ENCODE peak calls at places on chromosomes 7 and 10, in four cellular contexts. G, H, E and M are unnamed samples.

GRCh38 chr10:48796846-48797245 is 112.2 kb downstream of the WDFY4 start:
- DNase-seq in E (no peak), G (no peak), H (no peak), M (no peak)

GRCh38 chr7:636396-636795 is 90.1 kb upstream of the DNAAF5 start:
- DNase-seq in H (peak; percentile 68), G (peak; percentile 12), E (no peak), M (peak; percentile 27)

GRCh38 chr10:118966131-118967125 is 63.1 kb upstream of the NANOS1 start:
- DNase-seq in G (no peak), E (no peak), H (no peak), M (no peak)

GRCh38 chr10:37856881-37857286 is 526 bp downstream of the ZNF248 start:
- DNase-seq in E (no peak), G (no peak), H (peak; percentile 46), M (peak; percentile 9)

GRCh38 chr10:6530211-6530840 is 49.8 kb downstream of the PRKCQ start:
- DNase-seq in E (no peak), H (no peak), G (no peak), M (no peak)

GRCh38 chr7:69596723-69597277 is 1.5 kb upstream of the AUTS2 start:
- DNase-seq in E (no peak), G (no peak), H (no peak), M (no peak)

GRCh38 chr7:142352543-142352942 is 94.7 kb upstream of the PRSS58 start:
- DNase-seq in E (no peak), G (no peak), H (no peak), M (no peak)

GRCh38 chr10:116108106-116108505 is 164.9 kb downstream of the GFRA1 start:
- DNase-seq in H (no peak), G (no peak), E (no peak), M (no peak)

GRCh38 chr7:157228864-157229422 is 90.2 kb downstream of the UBE3C start:
- DNase-seq in G (peak; percentile 27), H (no peak), E (no peak), M (peak; percentile 66)

GRCh38 chr10:635088-635861 is 54.2 kb downstream of the DIP2C start:
- DNase-seq in E (no peak), H (no peak), G (no peak), M (no peak)

DNA sequence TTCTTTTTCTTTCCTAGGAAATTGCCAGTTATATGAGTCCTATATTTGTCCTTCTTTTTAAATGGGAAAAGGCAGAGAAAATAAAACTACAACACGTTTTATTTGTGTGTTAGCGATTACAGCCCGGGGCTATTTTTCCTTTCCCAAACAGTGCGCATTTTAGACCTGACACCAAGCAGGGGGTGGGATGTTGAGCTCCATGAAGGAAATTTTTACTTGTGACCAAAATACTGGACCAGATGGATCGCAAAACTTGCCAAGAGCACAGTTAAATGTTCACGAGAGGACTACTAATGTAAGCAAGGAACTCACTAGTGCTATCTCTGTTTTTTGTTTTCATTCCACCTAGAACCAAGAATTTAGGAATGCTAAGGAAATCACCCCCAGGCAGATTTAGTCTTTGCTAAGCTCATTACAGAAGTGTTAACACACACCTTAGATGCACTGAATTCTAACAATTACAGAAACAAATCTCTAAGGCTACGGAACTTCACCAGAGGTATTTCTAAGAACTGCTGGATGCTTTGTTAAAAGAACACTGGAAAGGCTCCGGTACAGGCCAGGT is 114.8 kb downstream of the JAZF1 start:
- DNase-seq in G (no peak), E (no peak), H (no peak), M (no peak)
- TF ChIP-seq TCF7 in G (no peak), E (no peak), H (no peak), M (no peak)

DNA sequence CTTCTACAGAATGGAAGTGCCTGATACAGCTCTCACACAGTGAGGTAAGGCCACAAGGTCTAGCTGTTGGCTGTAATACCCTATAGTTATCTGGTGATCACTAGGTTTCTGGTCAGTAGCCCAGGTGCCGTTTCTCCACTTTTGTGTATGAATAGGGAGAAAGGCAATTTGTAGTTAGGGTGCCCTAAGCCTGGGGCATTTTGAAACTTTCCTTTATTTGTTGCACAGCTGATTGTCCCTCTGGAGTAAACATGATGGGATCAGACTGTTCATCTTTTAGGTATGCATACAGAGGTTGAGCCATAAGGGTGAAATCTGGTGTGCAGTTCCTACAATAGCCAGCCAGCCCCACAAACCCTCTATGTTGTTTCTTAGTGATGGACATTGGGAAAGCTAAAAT is 112.4 kb downstream of the ANKRD26 start:
- DNase-seq in G (no peak), H (no peak), E (no peak), M (no peak)
- TF ChIP-seq CTCF in G (no peak), H (no peak), E (no peak), M (no peak)

GRCh38 chr10:78831001-78831400 is 237.8 kb upstream of the ZMIZ1 start:
- DNase-seq in E (no peak), H (no peak), G (no peak), M (no peak)
- TF ChIP-seq TCF7 in E (no peak), H (no peak), G (no peak), M (no peak)

GRCh38 chr10:50574305-50574704 is 49.5 kb downstream of the SGMS1 start:
- DNase-seq in E (no peak), H (no peak), G (no peak), M (no peak)
- TF ChIP-seq CTCF in E (no peak), H (no peak), G (no peak), M (peak; percentile 18)

GRCh38 chr7:135733603-135734342 is 5.8 kb upstream of the SLC13A4 start:
- DNase-seq in G (no peak), H (no peak), E (no peak), M (no peak)

GRCh38 chr7:135740868-135741267 is 7.7 kb downstream of the FAM180A start:
- DNase-seq in G (no peak), H (no peak), E (no peak), M (no peak)

GRCh38 chr7:135741905-135742304 is 6.7 kb downstream of the FAM180A start:
- DNase-seq in H (no peak), G (no peak), E (no peak), M (no peak)

GRCh38 chr7:135734343-135734689 is 6.3 kb upstream of the SLC13A4 start:
- DNase-seq in G (no peak), H (no peak), E (no peak), M (no peak)

DNA sequence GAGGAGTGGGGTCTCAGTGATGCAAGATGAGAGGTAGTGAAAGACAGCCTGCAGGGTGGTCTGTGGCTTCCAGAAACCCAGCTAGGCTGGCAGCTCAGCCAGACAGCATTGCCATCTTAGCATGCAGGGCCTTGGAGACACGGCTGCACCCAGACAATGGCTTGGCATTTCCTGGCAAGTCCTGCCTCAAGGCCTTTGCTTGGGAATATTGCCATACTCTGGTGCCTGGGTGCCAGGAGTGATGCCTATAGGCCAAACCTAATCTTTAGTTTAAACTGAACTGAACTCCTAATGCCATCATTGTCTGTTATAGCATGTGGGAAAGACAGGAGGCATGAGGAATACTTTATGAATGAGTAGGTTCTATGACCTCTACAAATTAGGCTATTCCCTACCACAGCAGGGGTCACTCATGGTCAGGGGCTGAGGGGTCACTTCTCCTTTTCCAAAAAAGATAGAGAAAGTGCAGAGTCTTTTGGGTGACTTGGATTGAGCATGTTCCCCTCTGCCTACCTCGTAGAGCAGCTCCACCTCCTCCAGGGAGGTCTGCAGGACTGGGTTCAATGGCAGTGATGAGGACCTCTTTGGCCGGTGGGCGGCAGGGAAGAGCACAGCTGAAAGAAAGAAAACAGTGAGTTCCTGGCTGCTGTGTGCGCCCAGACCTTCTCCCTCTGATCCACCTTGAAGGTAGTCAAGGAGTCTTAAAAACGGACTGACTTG is 8.8 kb upstream of the SLC13A4 start:
- DNase-seq in G (no peak), E (no peak), H (no peak), M (no peak)
- TF ChIP-seq TCF7 in G (no peak), E (no peak), H (no peak), M (no peak)